ENCODE peak calls at places on chromosomes 11 and 22, in nine cellular contexts. One of them, this sample, is unnamed.

GRCh38 chr22:49867303-49868250 is 13.9 kb downstream of the ZBED4 start:
- DNase-seq in thoracic aorta: no peak
- DNase-seq in mucosa of descending colon: no peak
- DNase-seq in kidney: no peak
- DNase-seq in breast epithelium: no peak
- DNase-seq in NB4: peak
- DNase-seq in stomach: no peak
- DNase-seq in heart right ventricle: no peak
- DNase-seq in GM12865: no peak
- DNase-seq in this sample: no peak

GRCh38 chr22:45720875-45721378 is 49.3 kb downstream of the ATXN10 start:
- DNase-seq in kidney: no peak
- DNase-seq in NB4: no peak
- DNase-seq in breast epithelium: no peak
- DNase-seq in thoracic aorta: no peak
- DNase-seq in GM12865: no peak
- DNase-seq in mucosa of descending colon: no peak
- DNase-seq in stomach: no peak
- DNase-seq in heart right ventricle: no peak
- DNase-seq in this sample: no peak

GRCh38 chr22:27097481-27097880 is 440.1 kb downstream of the MIAT start:
- DNase-seq in NB4: no peak
- DNase-seq in mucosa of descending colon: no peak
- DNase-seq in breast epithelium: no peak
- DNase-seq in kidney: no peak
- DNase-seq in thoracic aorta: no peak
- DNase-seq in stomach: no peak
- DNase-seq in GM12865: no peak
- DNase-seq in heart right ventricle: no peak
- DNase-seq in this sample: no peak

GRCh38 chr11:116379185-116379828 is 393.5 kb downstream of the BUD13 start:
- DNase-seq in mucosa of descending colon: peak
- DNase-seq in GM12865: peak
- DNase-seq in heart right ventricle: peak
- DNase-seq in kidney: no peak
- DNase-seq in NB4: peak
- DNase-seq in thoracic aorta: no peak
- DNase-seq in breast epithelium: no peak
- DNase-seq in stomach: no peak
- DNase-seq in this sample: no peak

GRCh38 chr11:3006505-3007260 is 14.6 kb upstream of the NAP1L4 start:
- DNase-seq in NB4: peak
- DNase-seq in kidney: no peak
- DNase-seq in breast epithelium: peak
- DNase-seq in thoracic aorta: no peak
- DNase-seq in mucosa of descending colon: peak
- DNase-seq in stomach: no peak
- DNase-seq in heart right ventricle: no peak
- DNase-seq in GM12865: no peak
- DNase-seq in this sample: no peak

GRCh38 chr11:108967571-108967970 is 302.7 kb downstream of the DDX10 start:
- DNase-seq in GM12865: no peak
- DNase-seq in NB4: no peak
- DNase-seq in thoracic aorta: peak
- DNase-seq in breast epithelium: no peak
- DNase-seq in stomach: no peak
- DNase-seq in kidney: no peak
- DNase-seq in heart right ventricle: peak
- DNase-seq in mucosa of descending colon: no peak
- DNase-seq in this sample: no peak

GRCh38 chr22:50118557-50119168 is 28.9 kb downstream of the MOV10L1 start:
- DNase-seq in stomach: no peak
- DNase-seq in thoracic aorta: no peak
- DNase-seq in kidney: no peak
- DNase-seq in heart right ventricle: no peak
- DNase-seq in NB4: peak
- DNase-seq in mucosa of descending colon: no peak
- DNase-seq in GM12865: no peak
- DNase-seq in breast epithelium: no peak
- DNase-seq in this sample: peak

GRCh38 chr11:7197469-7197868 is 54.2 kb upstream of the SYT9 start:
- DNase-seq in GM12865: no peak
- DNase-seq in stomach: no peak
- DNase-seq in heart right ventricle: no peak
- DNase-seq in NB4: no peak
- DNase-seq in breast epithelium: no peak
- DNase-seq in kidney: no peak
- DNase-seq in thoracic aorta: no peak
- DNase-seq in mucosa of descending colon: no peak
- DNase-seq in this sample: no peak

GRCh38 chr22:20396639-20397038 is 2.7 kb downstream of the ZNF74 start:
- DNase-seq in stomach: no peak
- DNase-seq in thoracic aorta: no peak
- DNase-seq in breast epithelium: no peak
- DNase-seq in NB4: peak
- DNase-seq in heart right ventricle: no peak
- DNase-seq in kidney: no peak
- DNase-seq in mucosa of descending colon: no peak
- DNase-seq in GM12865: peak
- DNase-seq in this sample: peak

GRCh38 chr11:65546217-65546958 is 11.8 kb downstream of the LTBP3 start:
- DNase-seq in GM12865: peak
- DNase-seq in NB4: peak
- DNase-seq in stomach: peak
- DNase-seq in thoracic aorta: no peak
- DNase-seq in mucosa of descending colon: peak
- DNase-seq in breast epithelium: peak
- DNase-seq in kidney: peak
- DNase-seq in heart right ventricle: peak
- DNase-seq in this sample: no peak

GRCh38 chr11:43547900-43548381 is 132.6 kb upstream of the HSD17B12 start:
- DNase-seq in kidney: peak
- DNase-seq in NB4: no peak
- DNase-seq in thoracic aorta: no peak
- DNase-seq in stomach: peak
- DNase-seq in mucosa of descending colon: peak
- DNase-seq in GM12865: no peak
- DNase-seq in breast epithelium: no peak
- DNase-seq in heart right ventricle: peak
- DNase-seq in this sample: no peak

GRCh38 chr22:41557401-41558240 is 3.2 kb upstream of the CSDC2 start:
- DNase-seq in heart right ventricle: peak
- DNase-seq in GM12865: no peak
- DNase-seq in thoracic aorta: peak
- DNase-seq in mucosa of descending colon: peak
- DNase-seq in stomach: peak
- DNase-seq in breast epithelium: no peak
- DNase-seq in kidney: peak
- DNase-seq in NB4: no peak
- DNase-seq in this sample: peak
- H3K4me3 ChIP-seq in heart right ventricle: peak
- H3K4me3 ChIP-seq in GM12865: no peak
- H3K4me3 ChIP-seq in thoracic aorta: peak
- H3K4me3 ChIP-seq in mucosa of descending colon: no peak
- H3K4me3 ChIP-seq in stomach: no peak
- H3K4me3 ChIP-seq in breast epithelium: no peak
- H3K4me3 ChIP-seq in kidney: no peak
- H3K4me3 ChIP-seq in NB4: no peak
- H3K4me3 ChIP-seq in this sample: no peak

DNA sequence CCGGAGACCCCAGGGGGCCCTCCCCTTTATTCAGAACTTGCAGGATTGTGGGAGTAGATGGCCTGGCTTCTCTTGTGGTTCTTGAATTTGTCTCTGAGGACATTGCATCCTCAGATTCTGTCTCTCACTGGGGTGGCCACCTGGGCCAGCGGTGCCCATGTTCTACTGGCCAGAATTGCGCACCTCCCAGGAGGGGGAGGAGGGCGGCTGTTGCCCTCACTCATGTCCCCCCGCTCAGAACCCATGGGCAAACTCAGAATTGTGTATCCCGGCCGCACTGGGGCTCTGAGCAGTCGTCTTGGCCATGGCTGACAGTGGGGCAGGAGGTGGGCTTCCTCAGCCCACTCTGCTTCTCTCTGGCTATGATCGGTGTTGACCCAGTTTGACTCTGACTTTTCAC is 99.0 kb downstream of the TBC1D22A start:
- DNase-seq in mucosa of descending colon: no peak
- DNase-seq in NB4: no peak
- DNase-seq in breast epithelium: no peak
- DNase-seq in thoracic aorta: no peak
- DNase-seq in heart right ventricle: no peak
- DNase-seq in GM12865: no peak
- DNase-seq in stomach: no peak
- DNase-seq in kidney: no peak
- DNase-seq in this sample: no peak
- TF ChIP-seq CTCF in mucosa of descending colon: no peak
- TF ChIP-seq CTCF in NB4: no peak
- TF ChIP-seq CTCF in breast epithelium: no peak
- TF ChIP-seq CTCF in thoracic aorta: no peak
- TF ChIP-seq CTCF in heart right ventricle: no peak
- TF ChIP-seq CTCF in GM12865: no peak
- TF ChIP-seq CTCF in stomach: no peak
- TF ChIP-seq CTCF in kidney: no peak
- TF ChIP-seq CTCF in this sample: no peak

GRCh38 chr22:39152024-39152510 is 413 bp downstream of the CBX7 start:
- DNase-seq in heart right ventricle: no peak
- DNase-seq in NB4: no peak
- DNase-seq in thoracic aorta: no peak
- DNase-seq in stomach: no peak
- DNase-seq in breast epithelium: no peak
- DNase-seq in GM12865: no peak
- DNase-seq in mucosa of descending colon: no peak
- DNase-seq in kidney: no peak
- DNase-seq in this sample: no peak

GRCh38 chr22:39149915-39150847 is 2.3 kb downstream of the CBX7 start:
- DNase-seq in kidney: no peak
- DNase-seq in NB4: no peak
- DNase-seq in GM12865: no peak
- DNase-seq in breast epithelium: no peak
- DNase-seq in heart right ventricle: no peak
- DNase-seq in thoracic aorta: no peak
- DNase-seq in mucosa of descending colon: peak
- DNase-seq in stomach: no peak
- DNase-seq in this sample: no peak

GRCh38 chr22:39150848-39151215 is 1.6 kb downstream of the CBX7 start:
- DNase-seq in GM12865: no peak
- DNase-seq in heart right ventricle: no peak
- DNase-seq in NB4: no peak
- DNase-seq in stomach: no peak
- DNase-seq in kidney: peak
- DNase-seq in mucosa of descending colon: peak
- DNase-seq in thoracic aorta: no peak
- DNase-seq in breast epithelium: no peak
- DNase-seq in this sample: no peak

GRCh38 chr22:39152511-39153219 is at the start of gene CBX7:
- DNase-seq in stomach: peak
- DNase-seq in mucosa of descending colon: peak
- DNase-seq in kidney: peak
- DNase-seq in heart right ventricle: peak
- DNase-seq in NB4: peak
- DNase-seq in GM12865: peak
- DNase-seq in thoracic aorta: peak
- DNase-seq in breast epithelium: peak
- DNase-seq in this sample: no peak

DNA sequence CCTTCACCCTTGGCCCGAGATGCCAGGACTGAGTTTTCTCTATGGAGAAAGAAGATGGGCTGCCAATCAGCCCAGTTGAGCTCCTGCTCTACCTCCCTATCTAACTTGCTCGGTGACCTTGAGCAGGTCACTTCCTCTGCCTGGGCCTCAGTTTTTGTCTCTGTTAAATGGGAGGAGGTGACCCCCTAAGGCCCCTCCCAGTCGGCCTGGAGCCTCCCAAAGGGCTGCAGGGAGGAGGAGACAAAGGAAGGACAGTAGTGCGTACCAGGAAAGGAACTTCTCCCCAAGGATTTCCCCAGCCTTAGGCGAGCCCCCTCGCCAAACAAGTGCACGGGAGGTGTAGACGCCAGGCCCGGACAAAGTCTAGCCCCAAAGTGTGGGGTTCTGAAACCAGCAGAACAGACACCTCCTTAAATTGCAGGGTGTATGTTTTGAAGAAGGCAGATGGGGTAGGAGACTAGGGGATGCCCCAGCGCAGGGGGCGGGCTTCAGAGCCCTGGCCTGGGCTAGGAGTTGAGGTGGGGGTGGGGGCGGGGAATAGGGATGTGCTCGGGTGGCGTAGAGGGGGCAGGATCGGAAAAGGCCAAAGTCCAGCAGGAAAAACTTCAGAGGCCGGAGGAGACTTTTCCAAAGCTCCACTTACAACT is 1.0 kb downstream of the CBX7 start:
- DNase-seq in heart right ventricle: peak
- DNase-seq in thoracic aorta: no peak
- DNase-seq in GM12865: no peak
- DNase-seq in NB4: no peak
- DNase-seq in kidney: peak
- DNase-seq in stomach: no peak
- DNase-seq in breast epithelium: no peak
- DNase-seq in mucosa of descending colon: peak
- DNase-seq in this sample: no peak
- H3K4me3 ChIP-seq in heart right ventricle: peak
- H3K4me3 ChIP-seq in thoracic aorta: peak
- H3K4me3 ChIP-seq in GM12865: peak
- H3K4me3 ChIP-seq in NB4: no peak
- H3K4me3 ChIP-seq in kidney: peak
- H3K4me3 ChIP-seq in stomach: peak
- H3K4me3 ChIP-seq in breast epithelium: peak
- H3K4me3 ChIP-seq in mucosa of descending colon: no peak
- H3K4me3 ChIP-seq in this sample: peak

GRCh38 chr11:1458340-1459218 is 28.0 kb downstream of the MOB2 start:
- DNase-seq in heart right ventricle: peak
- DNase-seq in stomach: peak
- DNase-seq in NB4: peak
- DNase-seq in kidney: peak
- DNase-seq in breast epithelium: no peak
- DNase-seq in mucosa of descending colon: peak
- DNase-seq in GM12865: no peak
- DNase-seq in thoracic aorta: peak
- DNase-seq in this sample: no peak
- TF ChIP-seq CTCF in heart right ventricle: peak
- TF ChIP-seq CTCF in stomach: peak
- TF ChIP-seq CTCF in NB4: peak
- TF ChIP-seq CTCF in kidney: no peak
- TF ChIP-seq CTCF in breast epithelium: no peak
- TF ChIP-seq CTCF in mucosa of descending colon: no peak
- TF ChIP-seq CTCF in GM12865: no peak
- TF ChIP-seq CTCF in thoracic aorta: peak
- TF ChIP-seq CTCF in this sample: peak